ENCODE peak calls at places on chromosomes 16 and 17, in five cellular contexts. One of them, this sample, is unnamed.
A peak's percentile ranks its signal among the peaks of the same experiment; 100 is the strongest.

GRCh38 chr17:59618894-59619312 is 792 bp upstream of the CLTC start:
- DNase-seq in NB4: no peak
- DNase-seq in uterus: no peak
- DNase-seq in HepG2: peak; percentile 87
- DNase-seq in breast epithelium: no peak
- DNase-seq in this sample: peak; percentile 90

GRCh38 chr16:13923703-13924298 is 3.8 kb downstream of the ERCC4 start:
- DNase-seq in NB4: peak; percentile 70
- DNase-seq in uterus: no peak
- DNase-seq in HepG2: peak; percentile 62
- DNase-seq in breast epithelium: no peak
- DNase-seq in this sample: no peak

GRCh38 chr17:79978545-79978852 is 57.2 kb downstream of the TBC1D16 start:
- DNase-seq in NB4: no peak
- DNase-seq in uterus: peak; percentile 74
- DNase-seq in HepG2: no peak
- DNase-seq in breast epithelium: peak; percentile 43
- DNase-seq in this sample: no peak

GRCh38 chr17:81519284-81520020 is 6.9 kb upstream of the ACTG1 start:
- DNase-seq in NB4: no peak
- DNase-seq in uterus: peak; percentile 40
- DNase-seq in HepG2: no peak
- DNase-seq in breast epithelium: peak; percentile 72
- DNase-seq in this sample: peak; percentile 60

GRCh38 chr17:71966055-71966454 is 154.8 kb upstream of the SOX9 start:
- DNase-seq in NB4: no peak
- DNase-seq in uterus: no peak
- DNase-seq in HepG2: no peak
- DNase-seq in breast epithelium: no peak
- DNase-seq in this sample: no peak

GRCh38 chr17:30952645-30953393 is 18.0 kb upstream of the RNF135 start:
- DNase-seq in NB4: peak; percentile 68
- DNase-seq in uterus: no peak
- DNase-seq in HepG2: no peak
- DNase-seq in breast epithelium: no peak
- DNase-seq in this sample: no peak

GRCh38 chr16:85847036-85847435 is 47.5 kb downstream of the COX4I1 start:
- DNase-seq in NB4: no peak
- DNase-seq in uterus: no peak
- DNase-seq in HepG2: no peak
- DNase-seq in breast epithelium: no peak
- DNase-seq in this sample: no peak

GRCh38 chr17:67027031-67027628 is 17.2 kb upstream of the CACNG1 start:
- DNase-seq in NB4: no peak
- DNase-seq in uterus: no peak
- DNase-seq in HepG2: no peak
- DNase-seq in breast epithelium: no peak
- DNase-seq in this sample: no peak

DNA sequence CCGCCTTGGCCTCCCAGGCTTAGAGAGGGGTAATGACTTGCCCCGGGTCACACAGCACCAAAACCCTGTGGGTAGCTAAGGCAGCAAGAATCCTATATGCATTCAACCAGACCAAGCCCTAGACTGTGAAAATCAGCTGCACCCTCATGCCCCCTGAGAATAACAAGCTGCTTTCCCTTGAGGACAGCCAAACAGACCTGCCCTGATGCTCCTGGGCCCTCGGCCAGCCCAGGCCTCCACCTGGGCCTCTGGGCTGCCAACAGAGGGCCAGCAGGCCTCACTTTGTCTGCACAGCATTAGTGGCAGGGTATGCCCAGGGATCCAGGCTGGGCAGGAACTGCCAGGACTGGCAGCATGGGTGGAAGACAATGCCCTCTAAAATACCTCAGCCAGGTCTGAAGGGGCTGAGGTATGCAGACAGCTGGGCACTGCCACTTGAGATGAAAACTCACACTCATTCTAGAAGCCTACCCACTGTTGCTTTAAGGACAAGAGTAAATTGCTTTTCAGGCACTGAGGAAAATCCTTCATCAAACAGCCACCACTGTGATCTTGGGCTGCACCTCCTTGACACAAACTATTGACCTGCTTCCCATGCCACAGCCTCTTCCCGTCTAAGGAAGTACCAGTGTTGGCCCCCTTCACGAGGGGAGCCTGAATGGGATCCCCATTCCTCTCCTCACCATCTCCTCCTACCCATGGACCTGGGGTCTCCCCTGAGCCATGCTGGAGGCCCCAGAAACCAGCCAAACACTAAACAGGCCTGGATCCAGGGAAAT is 8.8 kb downstream of the ST3GAL2 start:
- DNase-seq in NB4: peak; percentile 37
- DNase-seq in uterus: no peak
- DNase-seq in HepG2: no peak
- DNase-seq in breast epithelium: no peak
- DNase-seq in this sample: no peak
- TF ChIP-seq POLR2A in NB4: no peak
- TF ChIP-seq POLR2A in uterus: no peak
- TF ChIP-seq POLR2A in HepG2: no peak
- TF ChIP-seq POLR2A in breast epithelium: no peak
- TF ChIP-seq POLR2A in this sample: no peak

GRCh38 chr17:61354895-61355294 is 44.7 kb upstream of the TBX2 start:
- DNase-seq in NB4: no peak
- DNase-seq in uterus: no peak
- DNase-seq in HepG2: no peak
- DNase-seq in breast epithelium: no peak
- DNase-seq in this sample: no peak
- TF ChIP-seq CTCF in NB4: no peak
- TF ChIP-seq CTCF in uterus: no peak
- TF ChIP-seq CTCF in HepG2: peak; percentile 48
- TF ChIP-seq CTCF in breast epithelium: no peak
- TF ChIP-seq CTCF in this sample: no peak

GRCh38 chr16:29737713-29738112 is 8.1 kb downstream of the C16orf54 start:
- DNase-seq in NB4: no peak
- DNase-seq in uterus: no peak
- DNase-seq in HepG2: no peak
- DNase-seq in breast epithelium: no peak
- DNase-seq in this sample: no peak
- TF ChIP-seq POLR2A in NB4: no peak
- TF ChIP-seq POLR2A in uterus: no peak
- TF ChIP-seq POLR2A in HepG2: no peak
- TF ChIP-seq POLR2A in breast epithelium: no peak
- TF ChIP-seq POLR2A in this sample: no peak

GRCh38 chr16:74727903-74728302 is 27.2 kb upstream of the MLKL start:
- DNase-seq in NB4: no peak
- DNase-seq in uterus: no peak
- DNase-seq in HepG2: no peak
- DNase-seq in breast epithelium: no peak
- DNase-seq in this sample: no peak
- TF ChIP-seq CTCF in NB4: no peak
- TF ChIP-seq CTCF in uterus: no peak
- TF ChIP-seq CTCF in HepG2: no peak
- TF ChIP-seq CTCF in breast epithelium: no peak
- TF ChIP-seq CTCF in this sample: no peak

GRCh38 chr16:2761886-2762583 is 9.6 kb downstream of the SRRM2 start:
- DNase-seq in NB4: no peak
- DNase-seq in uterus: no peak
- DNase-seq in HepG2: no peak
- DNase-seq in breast epithelium: no peak
- DNase-seq in this sample: no peak
- TF ChIP-seq POLR2A in NB4: no peak
- TF ChIP-seq POLR2A in uterus: no peak
- TF ChIP-seq POLR2A in HepG2: no peak
- TF ChIP-seq POLR2A in breast epithelium: no peak
- TF ChIP-seq POLR2A in this sample: no peak

GRCh38 chr16:48029768-48030167 is 126.0 kb downstream of the ABCC12 start:
- DNase-seq in NB4: no peak
- DNase-seq in uterus: no peak
- DNase-seq in HepG2: no peak
- DNase-seq in breast epithelium: no peak
- DNase-seq in this sample: no peak
- TF ChIP-seq CTCF in NB4: no peak
- TF ChIP-seq CTCF in uterus: no peak
- TF ChIP-seq CTCF in HepG2: no peak
- TF ChIP-seq CTCF in breast epithelium: no peak
- TF ChIP-seq CTCF in this sample: no peak